ENCODE peak calls at places on chromosomes 13 and 19, in ten cellular contexts. One of them, this sample, is unnamed.

GRCh38 chr19:1465191-1466016 is 13.6 kb downstream of the C19orf25 start:
- DNase-seq in left lung: peak; percentile 85
- DNase-seq in cardiac muscle cell: no peak
- DNase-seq in astrocyte: no peak
- DNase-seq in neuronal stem cell: no peak
- DNase-seq in prostate gland: peak; percentile 41
- DNase-seq in tibial nerve: no peak
- DNase-seq in HepG2: no peak
- DNase-seq in endothelial cell of umbilical vein: peak; percentile 41
- DNase-seq in Peyer's patch: no peak
- DNase-seq in this sample: no peak

GRCh38 chr13:110617326-110618072 is 2.2 kb downstream of the NAXD start:
- DNase-seq in left lung: no peak
- DNase-seq in cardiac muscle cell: peak; percentile 84
- DNase-seq in astrocyte: peak; percentile 77
- DNase-seq in neuronal stem cell: no peak
- DNase-seq in prostate gland: no peak
- DNase-seq in tibial nerve: no peak
- DNase-seq in HepG2: peak; percentile 43
- DNase-seq in endothelial cell of umbilical vein: peak; percentile 88
- DNase-seq in Peyer's patch: no peak
- DNase-seq in this sample: peak; percentile 66

GRCh38 chr19:40674291-40674690 is 16.2 kb downstream of the NUMBL start:
- DNase-seq in left lung: no peak
- DNase-seq in cardiac muscle cell: peak; percentile 32
- DNase-seq in astrocyte: no peak
- DNase-seq in neuronal stem cell: no peak
- DNase-seq in prostate gland: no peak
- DNase-seq in tibial nerve: no peak
- DNase-seq in HepG2: no peak
- DNase-seq in endothelial cell of umbilical vein: no peak
- DNase-seq in Peyer's patch: no peak
- DNase-seq in this sample: no peak

GRCh38 chr13:100707818-100708740 is 33.5 kb upstream of the TMTC4 start:
- DNase-seq in left lung: no peak
- DNase-seq in cardiac muscle cell: peak; percentile 16
- DNase-seq in astrocyte: peak; percentile 97
- DNase-seq in neuronal stem cell: no peak
- DNase-seq in prostate gland: no peak
- DNase-seq in tibial nerve: no peak
- DNase-seq in HepG2: no peak
- DNase-seq in endothelial cell of umbilical vein: no peak
- DNase-seq in Peyer's patch: no peak
- DNase-seq in this sample: no peak

GRCh38 chr13:34833562-34834182 is 108.4 kb upstream of the NBEA start:
- DNase-seq in left lung: no peak
- DNase-seq in cardiac muscle cell: no peak
- DNase-seq in astrocyte: peak; percentile 18
- DNase-seq in neuronal stem cell: no peak
- DNase-seq in prostate gland: no peak
- DNase-seq in tibial nerve: no peak
- DNase-seq in HepG2: no peak
- DNase-seq in endothelial cell of umbilical vein: peak; percentile 4
- DNase-seq in Peyer's patch: no peak
- DNase-seq in this sample: no peak

GRCh38 chr19:34678085-34678412 is 571 bp downstream of the ZNF302 start:
- DNase-seq in left lung: no peak
- DNase-seq in cardiac muscle cell: no peak
- DNase-seq in astrocyte: no peak
- DNase-seq in neuronal stem cell: no peak
- DNase-seq in prostate gland: no peak
- DNase-seq in tibial nerve: no peak
- DNase-seq in HepG2: no peak
- DNase-seq in endothelial cell of umbilical vein: no peak
- DNase-seq in Peyer's patch: no peak
- DNase-seq in this sample: no peak

GRCh38 chr19:32916969-32917611 is 47.5 kb upstream of the SLC7A9 start:
- DNase-seq in left lung: no peak
- DNase-seq in cardiac muscle cell: no peak
- DNase-seq in astrocyte: no peak
- DNase-seq in neuronal stem cell: no peak
- DNase-seq in prostate gland: no peak
- DNase-seq in tibial nerve: no peak
- DNase-seq in HepG2: no peak
- DNase-seq in endothelial cell of umbilical vein: peak; percentile 65
- DNase-seq in Peyer's patch: no peak
- DNase-seq in this sample: no peak

GRCh38 chr19:15640294-15640903 is at the start of gene CYP4F3:
- DNase-seq in left lung: peak; percentile 89
- DNase-seq in cardiac muscle cell: peak; percentile 6
- DNase-seq in astrocyte: no peak
- DNase-seq in neuronal stem cell: no peak
- DNase-seq in prostate gland: peak; percentile 79
- DNase-seq in tibial nerve: peak; percentile 62
- DNase-seq in HepG2: peak; percentile 81
- DNase-seq in endothelial cell of umbilical vein: no peak
- DNase-seq in Peyer's patch: no peak
- DNase-seq in this sample: peak; percentile 48

GRCh38 chr13:46297338-46297737 is 85.6 kb downstream of the LRRC63 start:
- DNase-seq in left lung: no peak
- DNase-seq in cardiac muscle cell: peak; percentile 58
- DNase-seq in astrocyte: peak; percentile 29
- DNase-seq in neuronal stem cell: no peak
- DNase-seq in prostate gland: no peak
- DNase-seq in tibial nerve: no peak
- DNase-seq in HepG2: no peak
- DNase-seq in endothelial cell of umbilical vein: peak; percentile 56
- DNase-seq in Peyer's patch: no peak
- DNase-seq in this sample: no peak

GRCh38 chr13:93511011-93511410 is 284.4 kb downstream of the GPC6 start:
- DNase-seq in left lung: no peak
- DNase-seq in cardiac muscle cell: no peak
- DNase-seq in astrocyte: no peak
- DNase-seq in neuronal stem cell: no peak
- DNase-seq in prostate gland: no peak
- DNase-seq in tibial nerve: no peak
- DNase-seq in HepG2: no peak
- DNase-seq in endothelial cell of umbilical vein: no peak
- DNase-seq in Peyer's patch: no peak
- DNase-seq in this sample: no peak

GRCh38 chr13:93517658-93518057 is 291.1 kb downstream of the GPC6 start:
- DNase-seq in left lung: no peak
- DNase-seq in cardiac muscle cell: no peak
- DNase-seq in astrocyte: no peak
- DNase-seq in neuronal stem cell: no peak
- DNase-seq in prostate gland: no peak
- DNase-seq in tibial nerve: no peak
- DNase-seq in HepG2: no peak
- DNase-seq in endothelial cell of umbilical vein: no peak
- DNase-seq in Peyer's patch: no peak
- DNase-seq in this sample: no peak

GRCh38 chr13:93515267-93515666 is 288.7 kb downstream of the GPC6 start:
- DNase-seq in left lung: no peak
- DNase-seq in cardiac muscle cell: no peak
- DNase-seq in astrocyte: no peak
- DNase-seq in neuronal stem cell: no peak
- DNase-seq in prostate gland: no peak
- DNase-seq in tibial nerve: no peak
- DNase-seq in HepG2: no peak
- DNase-seq in endothelial cell of umbilical vein: no peak
- DNase-seq in Peyer's patch: no peak
- DNase-seq in this sample: no peak
- H3K4me3 ChIP-seq in left lung: no peak overlapping the region
- H3K4me3 ChIP-seq in cardiac muscle cell: no peak overlapping the region
- H3K4me3 ChIP-seq in astrocyte: no peak overlapping the region
- H3K4me3 ChIP-seq in neuronal stem cell: no peak overlapping the region
- H3K4me3 ChIP-seq in prostate gland: no peak overlapping the region
- H3K4me3 ChIP-seq in tibial nerve: no peak overlapping the region
- H3K4me3 ChIP-seq in HepG2: no peak overlapping the region
- H3K4me3 ChIP-seq in endothelial cell of umbilical vein: no peak overlapping the region
- H3K4me3 ChIP-seq in Peyer's patch: no peak overlapping the region
- H3K4me3 ChIP-seq in this sample: no peak overlapping the region

GRCh38 chr13:51637852-51638496 is 53.7 kb downstream of the WDFY2 start:
- DNase-seq in left lung: no peak
- DNase-seq in cardiac muscle cell: no peak
- DNase-seq in astrocyte: no peak
- DNase-seq in neuronal stem cell: peak; percentile 43
- DNase-seq in prostate gland: no peak
- DNase-seq in tibial nerve: no peak
- DNase-seq in HepG2: no peak
- DNase-seq in endothelial cell of umbilical vein: no peak
- DNase-seq in Peyer's patch: no peak
- DNase-seq in this sample: peak; percentile 39

GRCh38 chr13:51638497-51638871 is 54.2 kb downstream of the WDFY2 start:
- DNase-seq in left lung: no peak
- DNase-seq in cardiac muscle cell: peak; percentile 27
- DNase-seq in astrocyte: peak; percentile 32
- DNase-seq in neuronal stem cell: peak; percentile 47
- DNase-seq in prostate gland: no peak
- DNase-seq in tibial nerve: no peak
- DNase-seq in HepG2: no peak
- DNase-seq in endothelial cell of umbilical vein: no peak
- DNase-seq in Peyer's patch: no peak
- DNase-seq in this sample: no peak

GRCh38 chr13:51639171-51639570 is 54.9 kb downstream of the WDFY2 start:
- DNase-seq in left lung: no peak
- DNase-seq in cardiac muscle cell: no peak
- DNase-seq in astrocyte: peak; percentile 47
- DNase-seq in neuronal stem cell: no peak
- DNase-seq in prostate gland: no peak
- DNase-seq in tibial nerve: no peak
- DNase-seq in HepG2: no peak
- DNase-seq in endothelial cell of umbilical vein: no peak
- DNase-seq in Peyer's patch: no peak
- DNase-seq in this sample: no peak

GRCh38 chr13:51635137-51635878 is 51.0 kb downstream of the WDFY2 start:
- DNase-seq in left lung: no peak
- DNase-seq in cardiac muscle cell: no peak
- DNase-seq in astrocyte: no peak
- DNase-seq in neuronal stem cell: no peak
- DNase-seq in prostate gland: no peak
- DNase-seq in tibial nerve: no peak
- DNase-seq in HepG2: no peak
- DNase-seq in endothelial cell of umbilical vein: no peak
- DNase-seq in Peyer's patch: no peak
- DNase-seq in this sample: no peak

GRCh38 chr13:51636349-51636890 is 52.2 kb downstream of the WDFY2 start:
- DNase-seq in left lung: no peak
- DNase-seq in cardiac muscle cell: no peak
- DNase-seq in astrocyte: no peak
- DNase-seq in neuronal stem cell: no peak
- DNase-seq in prostate gland: peak; percentile 23
- DNase-seq in tibial nerve: no peak
- DNase-seq in HepG2: peak; percentile 99
- DNase-seq in endothelial cell of umbilical vein: peak; percentile 26
- DNase-seq in Peyer's patch: no peak
- DNase-seq in this sample: no peak
- H3K4me1 ChIP-seq in left lung: no peaks in the 10 kb centered on the region
- H3K4me1 ChIP-seq in cardiac muscle cell: peaks cover 33% of the 10 kb centered on the region
- H3K4me1 ChIP-seq in astrocyte: peaks cover 36% of the 10 kb centered on the region
- H3K4me1 ChIP-seq in neuronal stem cell: peaks cover 18% of the 10 kb centered on the region
- H3K4me1 ChIP-seq in prostate gland: peaks cover 26% of the 10 kb centered on the region
- H3K4me1 ChIP-seq in tibial nerve: peaks cover 46% of the 10 kb centered on the region
- H3K4me1 ChIP-seq in HepG2: peaks cover 81% of the 10 kb centered on the region
- H3K4me1 ChIP-seq in endothelial cell of umbilical vein: no peaks in the 10 kb centered on the region
- H3K4me1 ChIP-seq in Peyer's patch: no peaks in the 10 kb centered on the region
- H3K4me1 ChIP-seq in this sample: peaks cover 36% of the 10 kb centered on the region

GRCh38 chr19:19711306-19711933 is 21.5 kb downstream of the ZNF14 start:
- DNase-seq in left lung: no peak
- DNase-seq in cardiac muscle cell: no peak
- DNase-seq in astrocyte: no peak
- DNase-seq in neuronal stem cell: no peak
- DNase-seq in prostate gland: no peak
- DNase-seq in tibial nerve: no peak
- DNase-seq in HepG2: no peak
- DNase-seq in endothelial cell of umbilical vein: no peak
- DNase-seq in Peyer's patch: no peak
- DNase-seq in this sample: no peak
- H3K36me3 ChIP-seq in left lung: peaks cover 78% of the 10 kb centered on the region
- H3K36me3 ChIP-seq in cardiac muscle cell: peaks cover 30% of the 10 kb centered on the region
- H3K36me3 ChIP-seq in astrocyte: peaks cover 21% of the 10 kb centered on the region
- H3K36me3 ChIP-seq in neuronal stem cell: peaks cover 82% of the 10 kb centered on the region
- H3K36me3 ChIP-seq in prostate gland: peaks cover 16% of the 10 kb centered on the region
- H3K36me3 ChIP-seq in tibial nerve: peaks cover 24% of the 10 kb centered on the region
- H3K36me3 ChIP-seq in HepG2: peaks cover 38% of the 10 kb centered on the region
- H3K36me3 ChIP-seq in endothelial cell of umbilical vein: peaks cover 4% of the 10 kb centered on the region
- H3K36me3 ChIP-seq in Peyer's patch: peaks cover 8% of the 10 kb centered on the region
- H3K36me3 ChIP-seq in this sample: peaks cover 23% of the 10 kb centered on the region

GRCh38 chr19:8610928-8611284 is 391 bp upstream of the ADAMTS10 start:
- DNase-seq in left lung: no peak
- DNase-seq in cardiac muscle cell: no peak
- DNase-seq in astrocyte: no peak
- DNase-seq in neuronal stem cell: no peak
- DNase-seq in prostate gland: no peak
- DNase-seq in tibial nerve: no peak
- DNase-seq in HepG2: no peak
- DNase-seq in endothelial cell of umbilical vein: no peak
- DNase-seq in Peyer's patch: no peak
- DNase-seq in this sample: no peak
- H3K4me3 ChIP-seq in left lung: no peak overlapping the region
- H3K4me3 ChIP-seq in cardiac muscle cell: peak overlapping the region; percentile 49
- H3K4me3 ChIP-seq in astrocyte: peak overlapping the region; percentile 100
- H3K4me3 ChIP-seq in neuronal stem cell: peak overlapping the region; percentile 89
- H3K4me3 ChIP-seq in prostate gland: peak overlapping the region; percentile 44
- H3K4me3 ChIP-seq in tibial nerve: peak overlapping the region; percentile 56
- H3K4me3 ChIP-seq in HepG2: peak overlapping the region; percentile 75
- H3K4me3 ChIP-seq in endothelial cell of umbilical vein: no peak overlapping the region
- H3K4me3 ChIP-seq in Peyer's patch: peak overlapping the region; percentile 57
- H3K4me3 ChIP-seq in this sample: no peak overlapping the region

GRCh38 chr19:18501832-18502231 is 20.0 kb downstream of the ELL start:
- DNase-seq in left lung: no peak
- DNase-seq in cardiac muscle cell: no peak
- DNase-seq in astrocyte: no peak
- DNase-seq in neuronal stem cell: no peak
- DNase-seq in prostate gland: no peak
- DNase-seq in tibial nerve: no peak
- DNase-seq in HepG2: no peak
- DNase-seq in endothelial cell of umbilical vein: no peak
- DNase-seq in Peyer's patch: no peak
- DNase-seq in this sample: no peak
- H3K4me1 ChIP-seq in left lung: peaks cover 42% of the 10 kb centered on the region
- H3K4me1 ChIP-seq in cardiac muscle cell: peaks cover 26% of the 10 kb centered on the region
- H3K4me1 ChIP-seq in astrocyte: peaks cover 10% of the 10 kb centered on the region
- H3K4me1 ChIP-seq in neuronal stem cell: peaks cover 4% of the 10 kb centered on the region
- H3K4me1 ChIP-seq in prostate gland: peaks cover 14% of the 10 kb centered on the region
- H3K4me1 ChIP-seq in tibial nerve: peaks cover 75% of the 10 kb centered on the region
- H3K4me1 ChIP-seq in HepG2: peaks cover 55% of the 10 kb centered on the region
- H3K4me1 ChIP-seq in endothelial cell of umbilical vein: peaks cover 6% of the 10 kb centered on the region
- H3K4me1 ChIP-seq in Peyer's patch: peaks cover 27% of the 10 kb centered on the region
- H3K4me1 ChIP-seq in this sample: no peaks in the 10 kb centered on the region

DNA sequence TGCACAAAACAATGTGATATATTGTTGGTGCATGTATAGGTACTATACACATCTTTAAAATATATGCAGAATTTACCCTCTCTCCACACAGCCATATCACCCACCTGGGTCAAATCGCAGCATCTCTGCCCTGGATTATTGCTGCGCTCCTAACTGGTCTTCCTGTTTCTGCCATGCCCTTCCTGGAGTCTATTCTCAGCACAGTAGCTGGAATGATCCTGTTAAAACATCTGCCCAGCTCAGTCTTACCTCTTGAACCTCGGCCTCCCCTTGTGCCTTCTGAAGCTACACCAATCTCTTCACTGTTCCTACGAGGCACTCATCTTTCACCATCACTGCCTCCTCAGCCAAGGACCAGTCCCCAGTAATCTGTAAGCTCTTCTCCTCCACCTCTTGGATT is 25.5 kb upstream of the TNFRSF19 start:
- DNase-seq in left lung: no peak
- DNase-seq in cardiac muscle cell: no peak
- DNase-seq in astrocyte: no peak
- DNase-seq in neuronal stem cell: no peak
- DNase-seq in prostate gland: no peak
- DNase-seq in tibial nerve: no peak
- DNase-seq in HepG2: no peak
- DNase-seq in endothelial cell of umbilical vein: no peak
- DNase-seq in Peyer's patch: no peak
- DNase-seq in this sample: no peak
- H3K36me3 ChIP-seq in left lung: no peaks in the 10 kb centered on the region
- H3K36me3 ChIP-seq in cardiac muscle cell: no peaks in the 10 kb centered on the region
- H3K36me3 ChIP-seq in astrocyte: no peaks in the 10 kb centered on the region
- H3K36me3 ChIP-seq in neuronal stem cell: no peaks in the 10 kb centered on the region
- H3K36me3 ChIP-seq in prostate gland: no peaks in the 10 kb centered on the region
- H3K36me3 ChIP-seq in tibial nerve: no peaks in the 10 kb centered on the region
- H3K36me3 ChIP-seq in HepG2: no peaks in the 10 kb centered on the region
- H3K36me3 ChIP-seq in endothelial cell of umbilical vein: no peaks in the 10 kb centered on the region
- H3K36me3 ChIP-seq in Peyer's patch: no peaks in the 10 kb centered on the region
- H3K36me3 ChIP-seq in this sample: no peaks in the 10 kb centered on the region